ENCODE peak calls at places on chromosome 18, in six cellular contexts. S is uterus; M is endothelial cell; Z is CD8-positive, alpha-beta T cell; I is AG10803; F is A549. C is an unnamed sample.

GRCh38 chr18:48819276-48819675 is 131.5 kb downstream of the SMAD7 start:
- DNase-seq in I (no peak), Z (no peak), F (no peak), M (peak), S (peak), C (no peak)

GRCh38 chr18:24446953-24447537 is 13.4 kb upstream of the HRH4 start:
- DNase-seq in I (no peak), Z (no peak), M (no peak), F (no peak), S (no peak), C (no peak)

GRCh38 chr18:55694291-55694690 is 106.3 kb upstream of the TCF4 start:
- DNase-seq in F (no peak), S (no peak), M (no peak), I (peak), Z (no peak), C (no peak)

GRCh38 chr18:77067315-77068061 is 65.1 kb downstream of the MBP start:
- DNase-seq in S (peak), Z (peak), M (no peak), I (peak), F (peak), C (no peak)

GRCh38 chr18:31401156-31402025 is 24.8 kb downstream of the DSG4 start:
- DNase-seq in S (no peak), Z (no peak), F (peak), M (no peak), I (no peak), C (no peak)

GRCh38 chr18:55847960-55848359 is 260.0 kb upstream of the TCF4 start:
- DNase-seq in M (no peak), Z (no peak), F (no peak), S (no peak), I (no peak), C (no peak)

GRCh38 chr18:41121116-41121826 is 833.8 kb upstream of the PIK3C3 start:
- DNase-seq in M (no peak), F (no peak), Z (no peak), I (peak), S (no peak), C (no peak)

GRCh38 chr18:12165038-12165768 is 71.6 kb downstream of the ANKRD62 start:
- DNase-seq in I (no peak), S (no peak), F (no peak), M (no peak), Z (no peak), C (no peak)

GRCh38 chr18:11607897-11608296 is 1.5 kb upstream of the SLC35G4 start:
- DNase-seq in M (no peak), Z (no peak), I (peak), S (no peak), F (no peak), C (no peak)

GRCh38 chr18:9971313-9971920 is 57.6 kb downstream of the VAPA start:
- DNase-seq in S (peak), F (peak), M (peak), Z (peak), I (peak), C (peak)

GRCh38 chr18:11145413-11146191 is 3.8 kb downstream of the PIEZO2 start:
- DNase-seq in S (no peak), F (no peak), M (no peak), I (no peak), Z (no peak), C (no peak)

GRCh38 chr18:48929951-48930713 is 20.6 kb downstream of the SMAD7 start:
- DNase-seq in I (peak), M (no peak), Z (no peak), S (no peak), F (peak), C (no peak)

GRCh38 chr18:9319333-9319732 is 15.2 kb upstream of the TWSG1 start:
- DNase-seq in I (peak), S (no peak), Z (no peak), M (no peak), F (no peak), C (no peak)

GRCh38 chr18:22604390-22604985 is 186.8 kb upstream of the CTAGE1 start:
- DNase-seq in S (peak), I (no peak), F (no peak), M (no peak), Z (no peak), C (no peak)

GRCh38 chr18:35619468-35619867 is 37.9 kb downstream of the GALNT1 start:
- DNase-seq in M (no peak), S (no peak), Z (no peak), I (peak), F (no peak), C (no peak)

GRCh38 chr18:33849731-33850130 is 271.7 kb downstream of the ASXL3 start:
- DNase-seq in M (no peak), S (no peak), I (no peak), F (no peak), Z (no peak), C (no peak)

GRCh38 chr18:29377346-29377745 is 1200.4 kb upstream of the CDH2 start:
- DNase-seq in I (no peak), S (no peak), F (no peak), M (no peak), Z (no peak), C (no peak)

DNA sequence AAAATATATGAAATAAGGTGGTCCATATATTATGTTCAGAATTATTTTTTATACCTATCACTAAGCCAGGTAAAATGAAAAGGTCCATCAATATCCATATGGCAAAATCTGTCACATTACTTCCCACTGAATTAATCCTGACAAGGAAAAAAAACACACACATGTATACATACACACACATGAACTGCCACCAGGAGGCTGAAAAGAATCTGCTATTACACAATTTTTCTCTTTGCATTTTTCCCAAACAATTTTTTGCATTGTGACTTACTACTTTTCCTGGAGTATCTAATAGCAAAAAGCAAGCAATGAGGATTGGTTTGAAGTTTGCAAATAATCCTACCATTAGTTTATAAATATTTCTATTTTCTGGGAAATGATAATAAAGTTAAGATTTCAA is 128.2 kb upstream of the CD226 start:
- DNase-seq in M (no peak), S (no peak), F (no peak), I (no peak), Z (no peak), C (no peak)
- TF ChIP-seq CTCF in M (no peak), S (no peak), F (no peak), I (peak), Z (no peak), C (no peak)

GRCh38 chr18:840080-840408 is 28.0 kb upstream of the YES1 start:
- DNase-seq in I (no peak), F (no peak), S (no peak), Z (no peak), M (no peak), C (no peak)

GRCh38 chr18:841647-842370 is 29.8 kb upstream of the YES1 start:
- DNase-seq in M (no peak), S (no peak), I (no peak), Z (no peak), F (no peak), C (no peak)

GRCh38 chr18:837922-838321 is 25.9 kb upstream of the YES1 start:
- DNase-seq in M (no peak), Z (no peak), F (no peak), S (no peak), I (peak), C (no peak)

GRCh38 chr18:834086-834720 is 22.2 kb upstream of the YES1 start:
- DNase-seq in Z (no peak), I (no peak), S (no peak), M (no peak), F (no peak), C (no peak)

GRCh38 chr18:839224-840079 is 27.4 kb upstream of the YES1 start:
- DNase-seq in Z (peak), F (peak), I (peak), S (peak), M (peak), C (peak)
- TF ChIP-seq CTCF in Z (peak), F (peak), I (peak), S (peak), M (peak), C (peak)

DNA sequence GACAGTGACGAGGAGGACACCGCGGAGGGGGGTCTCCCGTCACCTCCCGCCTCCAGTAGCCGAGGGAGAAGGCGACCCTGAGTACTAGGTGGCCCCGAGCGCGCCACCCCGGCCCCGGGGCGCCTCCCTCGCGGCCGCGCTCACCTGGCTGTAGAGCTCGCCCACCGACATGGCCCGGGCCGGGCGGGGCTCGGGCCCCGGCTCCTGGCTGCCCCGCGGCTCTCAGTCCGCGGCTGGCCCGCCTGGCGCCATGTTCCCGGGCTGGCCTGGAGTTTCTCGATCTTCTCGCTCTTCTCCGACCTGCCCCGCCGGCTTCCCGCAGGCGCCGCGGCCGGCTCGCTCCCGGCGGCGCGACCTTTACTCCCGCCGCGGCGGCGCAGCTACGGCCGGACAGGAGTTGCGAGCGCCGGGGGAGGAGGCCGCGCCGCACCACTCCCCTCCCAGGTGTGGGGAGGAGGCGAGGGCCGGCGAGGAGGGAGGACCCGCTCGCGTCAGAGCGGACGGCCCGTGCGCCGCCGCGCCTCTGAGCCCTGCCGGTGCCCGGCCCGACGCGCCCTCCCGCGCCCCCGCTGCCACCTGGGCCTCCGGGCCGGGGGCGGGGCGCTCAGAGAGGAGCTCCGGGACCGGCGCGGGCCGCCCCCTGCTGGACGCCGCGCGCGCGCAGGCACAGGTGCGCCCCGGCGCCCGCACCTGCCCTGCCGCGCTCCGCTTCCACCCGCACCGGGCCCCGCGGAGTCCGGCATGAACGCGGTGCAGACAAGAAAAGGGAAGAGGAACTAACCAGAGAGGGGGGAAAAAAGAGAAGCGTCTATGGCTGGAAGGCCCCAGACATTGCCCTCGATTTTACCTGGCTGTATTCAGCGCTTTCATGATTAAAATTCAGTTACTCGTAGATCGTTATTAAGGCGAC is at the start of gene MYO5B:
- DNase-seq in F (peak), M (peak), S (no peak), I (no peak), Z (peak), C (peak)
- TF ChIP-seq CTCF in F (peak), M (peak), S (peak), I (no peak), Z (no peak), C (peak)

GRCh38 chr18:6732952-6733351 is 3.4 kb downstream of the ARHGAP28 start:
- DNase-seq in M (no peak), Z (no peak), I (no peak), F (no peak), S (no peak), C (no peak)
- TF ChIP-seq CTCF in M (no peak), Z (no peak), I (no peak), F (no peak), S (no peak), C (no peak)

GRCh38 chr18:6414118-6414722 is 491 bp downstream of the L3MBTL4 start:
- DNase-seq in I (no peak), M (peak), F (no peak), Z (peak), S (peak), C (peak)
- TF ChIP-seq CTCF in I (no peak), M (no peak), F (no peak), Z (no peak), S (no peak), C (peak)